ENCODE peak calls at places on chromosomes 4 and X, in eight cellular contexts. One of them, this sample, is unnamed.
A peak's percentile ranks its signal among the peaks of the same experiment; 100 is the strongest.

GRCh38 chrX:43970528-43970927 is 2.7 kb downstream of the NDP start:
- DNase-seq in mucosa of descending colon: no peak
- DNase-seq in stomach: no peak
- DNase-seq in breast epithelium: no peak
- DNase-seq in lung: no peak
- DNase-seq in HCT116: no peak
- DNase-seq in upper lobe of right lung: no peak
- DNase-seq in heart left ventricle: no peak
- DNase-seq in this sample: no peak

GRCh38 chrX:39814391-39814790 is 283.4 kb downstream of the BCOR start:
- DNase-seq in heart left ventricle: no peak
- DNase-seq in HCT116: peak; percentile 15
- DNase-seq in breast epithelium: no peak
- DNase-seq in lung: no peak
- DNase-seq in mucosa of descending colon: peak; percentile 55
- DNase-seq in stomach: no peak
- DNase-seq in upper lobe of right lung: no peak
- DNase-seq in this sample: no peak

GRCh38 chr4:5863461-5864113 is 29.3 kb downstream of the CRMP1 start:
- DNase-seq in heart left ventricle: no peak
- DNase-seq in HCT116: peak; percentile 57
- DNase-seq in lung: no peak
- DNase-seq in stomach: no peak
- DNase-seq in breast epithelium: no peak
- DNase-seq in mucosa of descending colon: no peak
- DNase-seq in upper lobe of right lung: no peak
- DNase-seq in this sample: no peak

GRCh38 chr4:94673961-94674360 is 83.8 kb upstream of the BMPR1B start:
- DNase-seq in lung: no peak
- DNase-seq in heart left ventricle: no peak
- DNase-seq in mucosa of descending colon: no peak
- DNase-seq in HCT116: no peak
- DNase-seq in stomach: no peak
- DNase-seq in upper lobe of right lung: no peak
- DNase-seq in breast epithelium: no peak
- DNase-seq in this sample: no peak

GRCh38 chr4:178356725-178357124 is 914.5 kb upstream of the AGA start:
- DNase-seq in breast epithelium: no peak
- DNase-seq in stomach: no peak
- DNase-seq in heart left ventricle: no peak
- DNase-seq in lung: no peak
- DNase-seq in mucosa of descending colon: no peak
- DNase-seq in HCT116: peak; percentile 3
- DNase-seq in upper lobe of right lung: no peak
- DNase-seq in this sample: no peak

GRCh38 chr4:174111350-174111888 is 172.0 kb downstream of the FBXO8 start:
- DNase-seq in heart left ventricle: no peak
- DNase-seq in stomach: no peak
- DNase-seq in breast epithelium: no peak
- DNase-seq in HCT116: no peak
- DNase-seq in lung: no peak
- DNase-seq in mucosa of descending colon: no peak
- DNase-seq in upper lobe of right lung: no peak
- DNase-seq in this sample: no peak

GRCh38 chr4:181517521-181517920 is 725.7 kb upstream of the TENM3 start:
- DNase-seq in HCT116: no peak
- DNase-seq in breast epithelium: no peak
- DNase-seq in stomach: no peak
- DNase-seq in lung: no peak
- DNase-seq in heart left ventricle: no peak
- DNase-seq in mucosa of descending colon: no peak
- DNase-seq in upper lobe of right lung: no peak
- DNase-seq in this sample: no peak

GRCh38 chrX:30713061-30713525 is 59.9 kb downstream of the GK start:
- DNase-seq in HCT116: peak; percentile 21
- DNase-seq in heart left ventricle: peak; percentile 40
- DNase-seq in lung: peak; percentile 41
- DNase-seq in mucosa of descending colon: peak; percentile 72
- DNase-seq in upper lobe of right lung: no peak
- DNase-seq in breast epithelium: no peak
- DNase-seq in stomach: peak; percentile 46
- DNase-seq in this sample: peak; percentile 70

GRCh38 chrX:133412665-133413064 is 2.6 kb downstream of the GPC4 start:
- DNase-seq in heart left ventricle: no peak
- DNase-seq in mucosa of descending colon: no peak
- DNase-seq in lung: no peak
- DNase-seq in HCT116: no peak
- DNase-seq in breast epithelium: no peak
- DNase-seq in upper lobe of right lung: no peak
- DNase-seq in stomach: no peak
- DNase-seq in this sample: no peak

GRCh38 chr4:181637186-181638105 is 605.8 kb upstream of the TENM3 start:
- DNase-seq in lung: no peak
- DNase-seq in mucosa of descending colon: no peak
- DNase-seq in breast epithelium: no peak
- DNase-seq in stomach: no peak
- DNase-seq in upper lobe of right lung: no peak
- DNase-seq in HCT116: no peak
- DNase-seq in heart left ventricle: no peak
- DNase-seq in this sample: no peak

GRCh38 chrX:150692296-150692695 is 900 bp upstream of the MTMR1 start:
- DNase-seq in breast epithelium: no peak
- DNase-seq in HCT116: no peak
- DNase-seq in upper lobe of right lung: no peak
- DNase-seq in lung: no peak
- DNase-seq in mucosa of descending colon: no peak
- DNase-seq in heart left ventricle: no peak
- DNase-seq in stomach: no peak
- DNase-seq in this sample: no peak

GRCh38 chrX:18931972-18932371 is 51.9 kb downstream of the PHKA2 start:
- DNase-seq in upper lobe of right lung: no peak
- DNase-seq in lung: no peak
- DNase-seq in HCT116: no peak
- DNase-seq in heart left ventricle: no peak
- DNase-seq in mucosa of descending colon: peak; percentile 27
- DNase-seq in stomach: no peak
- DNase-seq in breast epithelium: no peak
- DNase-seq in this sample: no peak

GRCh38 chr4:82421796-82422560 is 8.3 kb downstream of the HNRNPDL start:
- DNase-seq in upper lobe of right lung: no peak
- DNase-seq in heart left ventricle: no peak
- DNase-seq in HCT116: no peak
- DNase-seq in breast epithelium: no peak
- DNase-seq in mucosa of descending colon: no peak
- DNase-seq in stomach: no peak
- DNase-seq in lung: no peak
- DNase-seq in this sample: no peak

GRCh38 chrX:48504261-48504660 is 4.5 kb upstream of the PORCN start:
- DNase-seq in lung: no peak
- DNase-seq in upper lobe of right lung: no peak
- DNase-seq in heart left ventricle: no peak
- DNase-seq in HCT116: no peak
- DNase-seq in breast epithelium: no peak
- DNase-seq in mucosa of descending colon: no peak
- DNase-seq in stomach: no peak
- DNase-seq in this sample: no peak

GRCh38 chr4:163072222-163072621 is 94.5 kb downstream of the NAF1 start:
- DNase-seq in breast epithelium: no peak
- DNase-seq in heart left ventricle: no peak
- DNase-seq in lung: no peak
- DNase-seq in upper lobe of right lung: no peak
- DNase-seq in mucosa of descending colon: no peak
- DNase-seq in stomach: no peak
- DNase-seq in HCT116: no peak
- DNase-seq in this sample: no peak

GRCh38 chrX:39829965-39830364 is 267.8 kb downstream of the BCOR start:
- DNase-seq in lung: no peak
- DNase-seq in heart left ventricle: no peak
- DNase-seq in stomach: no peak
- DNase-seq in mucosa of descending colon: no peak
- DNase-seq in HCT116: no peak
- DNase-seq in upper lobe of right lung: no peak
- DNase-seq in breast epithelium: no peak
- DNase-seq in this sample: no peak

DNA sequence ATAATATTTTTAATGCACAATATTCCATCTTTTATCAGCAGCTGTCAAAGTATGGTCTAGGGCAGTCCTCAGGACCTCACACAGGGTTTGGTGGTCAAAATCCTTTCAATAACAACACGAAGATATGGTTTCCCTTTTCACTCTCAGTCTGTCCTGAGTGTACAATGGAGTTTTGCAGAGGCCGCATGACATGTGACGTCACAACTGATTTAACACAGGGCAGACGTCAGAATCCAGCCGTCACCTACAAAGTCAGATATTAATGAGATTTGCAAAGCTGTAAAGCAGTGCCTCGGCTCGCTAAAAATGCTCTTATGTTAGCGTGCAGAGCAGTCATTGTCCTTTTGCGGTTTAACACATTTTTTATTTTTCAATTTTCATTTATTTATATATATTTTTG is 12.5 kb downstream of the ABLIM2 start:
- DNase-seq in heart left ventricle: no peak
- DNase-seq in upper lobe of right lung: no peak
- DNase-seq in HCT116: no peak
- DNase-seq in lung: no peak
- DNase-seq in breast epithelium: no peak
- DNase-seq in stomach: no peak
- DNase-seq in mucosa of descending colon: no peak
- DNase-seq in this sample: no peak
- H3K4me1 ChIP-seq in heart left ventricle: peaks cover 15% of the 10 kb centered on the region
- H3K4me1 ChIP-seq in upper lobe of right lung: peaks cover 14% of the 10 kb centered on the region
- H3K4me1 ChIP-seq in HCT116: peaks cover 11% of the 10 kb centered on the region
- H3K4me1 ChIP-seq in lung: no peaks in the 10 kb centered on the region
- H3K4me1 ChIP-seq in breast epithelium: no peaks in the 10 kb centered on the region
- H3K4me1 ChIP-seq in stomach: peaks cover 33% of the 10 kb centered on the region
- H3K4me1 ChIP-seq in mucosa of descending colon: no peaks in the 10 kb centered on the region
- H3K4me1 ChIP-seq in this sample: no peaks in the 10 kb centered on the region

DNA sequence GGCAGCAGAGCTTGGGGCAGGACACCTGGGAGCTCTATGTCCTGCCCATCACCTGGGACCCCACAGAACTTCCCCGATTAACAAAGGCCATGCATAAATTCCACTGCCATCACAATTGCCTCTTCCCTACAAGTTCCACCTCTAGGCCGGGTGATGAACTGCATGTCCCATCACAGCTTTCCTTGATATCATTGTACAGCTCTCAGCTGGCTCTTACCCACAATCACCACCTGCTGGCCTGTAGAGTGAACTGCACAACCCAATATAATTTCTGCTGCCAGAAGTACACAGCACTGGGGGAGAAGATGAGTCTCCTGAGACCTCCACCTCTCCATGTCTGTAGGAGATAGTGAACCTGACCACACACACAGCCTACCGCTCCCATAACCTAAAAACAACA is 285.0 kb upstream of the AADAT start:
- DNase-seq in stomach: no peak
- DNase-seq in lung: no peak
- DNase-seq in upper lobe of right lung: no peak
- DNase-seq in mucosa of descending colon: peak; percentile 47
- DNase-seq in breast epithelium: no peak
- DNase-seq in heart left ventricle: no peak
- DNase-seq in HCT116: peak; percentile 40
- DNase-seq in this sample: peak; percentile 44
- TF ChIP-seq CTCF in stomach: no peak
- TF ChIP-seq CTCF in lung: no peak
- TF ChIP-seq CTCF in upper lobe of right lung: peak; percentile 35
- TF ChIP-seq CTCF in mucosa of descending colon: peak; percentile 36
- TF ChIP-seq CTCF in breast epithelium: no peak
- TF ChIP-seq CTCF in heart left ventricle: no peak
- TF ChIP-seq CTCF in HCT116: peak; percentile 81
- TF ChIP-seq CTCF in this sample: peak; percentile 58

DNA sequence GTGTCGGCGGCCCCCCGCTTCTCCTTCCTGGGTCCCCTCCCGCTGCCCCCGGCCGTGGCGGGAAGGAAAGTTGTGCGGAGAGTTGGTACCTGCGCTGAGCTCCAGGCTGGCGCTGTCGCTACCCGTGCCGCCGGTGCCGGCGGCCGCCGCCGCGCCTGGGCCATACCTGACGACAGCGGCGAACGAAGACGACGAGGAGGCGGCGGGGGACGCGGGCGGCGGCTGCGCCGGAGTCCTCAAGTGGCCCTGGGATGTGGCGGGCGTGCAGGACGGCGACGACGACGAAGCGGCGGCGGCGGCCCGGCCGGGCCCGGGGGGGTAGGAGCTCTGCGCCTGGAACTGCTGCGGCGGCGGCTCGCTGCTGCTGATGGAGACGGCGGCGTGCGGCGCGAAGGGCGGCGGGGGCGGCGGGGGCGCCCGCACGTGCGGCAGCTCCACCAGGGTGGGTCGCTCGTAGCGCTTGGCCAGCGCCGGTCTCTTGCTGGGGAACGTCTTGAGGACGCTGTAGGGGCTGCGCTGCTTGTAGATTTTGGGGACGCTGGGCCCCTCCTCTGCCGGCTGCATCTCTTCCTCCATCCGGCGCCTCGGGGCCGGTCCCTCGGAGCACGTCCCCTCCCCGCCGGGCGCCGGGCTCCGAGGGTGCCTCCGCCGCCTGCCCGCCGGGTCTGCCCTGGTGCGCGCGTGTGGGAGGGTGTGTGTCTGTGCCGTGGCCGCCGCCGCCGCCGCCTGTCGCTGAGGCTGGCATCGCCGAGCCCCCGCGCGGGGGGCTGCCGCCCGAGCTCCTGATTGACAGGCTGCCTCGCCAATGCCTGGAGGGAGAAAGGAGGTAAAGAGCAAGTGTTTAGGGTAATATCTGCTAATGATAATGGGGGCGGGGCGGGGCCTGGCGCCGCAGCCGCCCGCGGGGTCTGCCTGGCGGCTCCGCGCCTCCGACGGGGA is 618 bp downstream of the BEND4 start:
- DNase-seq in breast epithelium: no peak
- DNase-seq in heart left ventricle: no peak
- DNase-seq in stomach: peak; percentile 30
- DNase-seq in mucosa of descending colon: peak; percentile 22
- DNase-seq in HCT116: no peak
- DNase-seq in lung: no peak
- DNase-seq in upper lobe of right lung: no peak
- DNase-seq in this sample: no peak
- H3K4me3 ChIP-seq in breast epithelium: peak overlapping the region; percentile 45
- H3K4me3 ChIP-seq in heart left ventricle: peak overlapping the region; percentile 35
- H3K4me3 ChIP-seq in stomach: peak overlapping the region; percentile 58
- H3K4me3 ChIP-seq in mucosa of descending colon: no peak overlapping the region
- H3K4me3 ChIP-seq in HCT116: no peak overlapping the region
- H3K4me3 ChIP-seq in lung: peak overlapping the region; percentile 43
- H3K4me3 ChIP-seq in upper lobe of right lung: peak overlapping the region; percentile 43
- H3K4me3 ChIP-seq in this sample: no peak overlapping the region

DNA sequence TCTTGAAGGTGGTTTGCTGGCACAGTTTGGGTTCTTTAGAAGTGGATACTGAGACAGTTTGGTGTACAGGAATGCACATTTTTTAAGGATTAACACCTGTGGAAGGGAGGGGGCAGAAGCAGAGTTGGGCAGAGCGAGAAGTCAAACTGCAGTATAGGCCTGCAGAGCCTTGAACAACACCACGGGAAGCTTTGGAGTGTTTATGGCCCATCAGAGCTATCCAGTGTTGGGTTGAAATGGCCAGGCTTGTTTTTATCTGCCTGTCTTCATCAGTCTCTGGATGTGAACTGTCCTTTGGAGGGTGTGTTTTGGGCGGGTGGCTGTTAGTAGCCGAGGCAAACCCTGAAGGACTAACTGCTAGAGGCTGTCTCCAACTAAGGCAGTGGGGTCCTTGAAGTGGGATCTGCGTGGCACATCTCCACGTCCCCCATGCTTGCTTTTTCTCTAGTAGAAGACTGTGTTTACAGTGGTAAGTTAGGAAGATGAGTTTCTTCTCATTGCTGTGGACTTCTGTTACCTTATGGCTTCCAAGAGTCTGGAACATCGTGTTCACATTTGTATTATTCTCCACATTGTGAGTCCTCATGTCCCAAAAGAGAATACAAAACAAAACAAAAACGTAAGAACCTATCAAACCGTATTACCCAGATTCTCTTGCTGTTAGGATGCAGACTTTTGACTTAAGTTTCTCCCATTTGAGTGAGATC is 41.0 kb downstream of the TMEM131L start:
- DNase-seq in lung: no peak
- DNase-seq in stomach: no peak
- DNase-seq in breast epithelium: no peak
- DNase-seq in HCT116: no peak
- DNase-seq in mucosa of descending colon: no peak
- DNase-seq in heart left ventricle: no peak
- DNase-seq in upper lobe of right lung: no peak
- DNase-seq in this sample: no peak
- H3K4me1 ChIP-seq in lung: no peaks in the 10 kb centered on the region
- H3K4me1 ChIP-seq in stomach: peaks cover 54% of the 10 kb centered on the region
- H3K4me1 ChIP-seq in breast epithelium: no peaks in the 10 kb centered on the region
- H3K4me1 ChIP-seq in HCT116: peaks cover 69% of the 10 kb centered on the region
- H3K4me1 ChIP-seq in mucosa of descending colon: peaks cover 6% of the 10 kb centered on the region
- H3K4me1 ChIP-seq in heart left ventricle: peaks cover 9% of the 10 kb centered on the region
- H3K4me1 ChIP-seq in upper lobe of right lung: no peaks in the 10 kb centered on the region
- H3K4me1 ChIP-seq in this sample: peaks cover 60% of the 10 kb centered on the region

This sample was measured in Caco-2.